ENCODE peak calls at places on chromosomes 11 and 22, in four cellular contexts. One of them, this sample, is unnamed.

GRCh38 chr11:76208829-76209670 is 2.7 kb upstream of the WNT11 start:
- DNase-seq in HFFc6: no peak
- DNase-seq in amniotic epithelial cell: peak
- DNase-seq in memory B cell: peak
- DNase-seq in this sample: no peak

GRCh38 chr22:29149841-29150555 is 55.7 kb upstream of the EMID1 start:
- DNase-seq in HFFc6: no peak
- DNase-seq in amniotic epithelial cell: no peak
- DNase-seq in memory B cell: no peak
- DNase-seq in this sample: no peak

GRCh38 chr22:31327786-31328544 is 18.2 kb downstream of the PATZ1 start:
- DNase-seq in HFFc6: no peak
- DNase-seq in amniotic epithelial cell: no peak
- DNase-seq in memory B cell: no peak
- DNase-seq in this sample: no peak

GRCh38 chr11:68843052-68843561 is 1.4 kb upstream of the CPT1A start:
- DNase-seq in HFFc6: no peak
- DNase-seq in amniotic epithelial cell: peak
- DNase-seq in memory B cell: peak
- DNase-seq in this sample: no peak

GRCh38 chr11:911031-911889 is 650 bp upstream of the CHID1 start:
- DNase-seq in HFFc6: peak
- DNase-seq in amniotic epithelial cell: peak
- DNase-seq in memory B cell: no peak
- DNase-seq in this sample: no peak

GRCh38 chr11:131871061-131871460 is 500.6 kb downstream of the NTM start:
- DNase-seq in HFFc6: no peak
- DNase-seq in amniotic epithelial cell: no peak
- DNase-seq in memory B cell: no peak
- DNase-seq in this sample: no peak

GRCh38 chr11:122059565-122059964 is 56.5 kb downstream of the BLID start:
- DNase-seq in HFFc6: no peak
- DNase-seq in amniotic epithelial cell: no peak
- DNase-seq in memory B cell: no peak
- DNase-seq in this sample: no peak

GRCh38 chr22:29325785-29326315 is 10.4 kb upstream of the RASL10A start:
- DNase-seq in HFFc6: no peak
- DNase-seq in amniotic epithelial cell: no peak
- DNase-seq in memory B cell: no peak
- DNase-seq in this sample: no peak

GRCh38 chr11:108025387-108026080 is 16.8 kb downstream of the CUL5 start:
- DNase-seq in HFFc6: no peak
- DNase-seq in amniotic epithelial cell: no peak
- DNase-seq in memory B cell: no peak
- DNase-seq in this sample: peak

GRCh38 chr22:42330953-42331525 is 60.6 kb upstream of the TCF20 start:
- DNase-seq in HFFc6: no peak
- DNase-seq in amniotic epithelial cell: no peak
- DNase-seq in memory B cell: peak
- DNase-seq in this sample: no peak

GRCh38 chr22:49297286-49297870 is 530.3 kb downstream of the BRD1 start:
- DNase-seq in HFFc6: no peak
- DNase-seq in amniotic epithelial cell: no peak
- DNase-seq in memory B cell: peak
- DNase-seq in this sample: no peak

GRCh38 chr11:12261551-12261950 is 115.8 kb upstream of the PARVA start:
- DNase-seq in HFFc6: no peak
- DNase-seq in amniotic epithelial cell: no peak
- DNase-seq in memory B cell: no peak
- DNase-seq in this sample: no peak

GRCh38 chr11:65899356-65900124 is 648 bp downstream of the FOSL1 start:
- DNase-seq in HFFc6: peak
- DNase-seq in amniotic epithelial cell: peak
- DNase-seq in memory B cell: no peak
- DNase-seq in this sample: no peak

GRCh38 chr22:40595497-40596234 is 40.9 kb downstream of the MRTFA start:
- DNase-seq in HFFc6: no peak
- DNase-seq in amniotic epithelial cell: peak
- DNase-seq in memory B cell: no peak
- DNase-seq in this sample: no peak

GRCh38 chr11:8086001-8086479 is 5.0 kb downstream of the TUB start:
- DNase-seq in HFFc6: no peak
- DNase-seq in amniotic epithelial cell: peak
- DNase-seq in memory B cell: no peak
- DNase-seq in this sample: no peak

GRCh38 chr22:50211147-50211546 is 10.3 kb downstream of the SELENOO start:
- DNase-seq in HFFc6: no peak
- DNase-seq in amniotic epithelial cell: no peak
- DNase-seq in memory B cell: no peak
- DNase-seq in this sample: no peak

GRCh38 chr11:133576351-133576750 is 44.0 kb upstream of the OPCML start:
- DNase-seq in HFFc6: no peak
- DNase-seq in amniotic epithelial cell: no peak
- DNase-seq in memory B cell: no peak
- DNase-seq in this sample: no peak

GRCh38 chr22:23359583-23360123 is 179.3 kb downstream of the BCR start:
- DNase-seq in HFFc6: no peak
- DNase-seq in amniotic epithelial cell: no peak
- DNase-seq in memory B cell: no peak
- DNase-seq in this sample: no peak